ENCODE peak calls at places on chromosomes 16 and 17, in four cellular contexts. A, Y, K and E are unnamed samples.

GRCh38 chr16:19132898-19133297 is 19.1 kb downstream of the ITPRIPL2 start:
- DNase-seq in A (no peak), Y (no peak), K (no peak), E (no peak)

GRCh38 chr16:17379121-17379571 is 91.6 kb downstream of the XYLT1 start:
- DNase-seq in K (no peak), Y (no peak), A (no peak), E (no peak)

GRCh38 chr16:58563235-58563634 is 47.9 kb downstream of the SETD6 start:
- DNase-seq in K (no peak), A (no peak), Y (no peak), E (no peak)

GRCh38 chr17:49508061-49508865 is 13.2 kb downstream of the NGFR start:
- DNase-seq in K (no peak), A (no peak), Y (peak; percentile 93), E (no peak)

GRCh38 chr16:85392756-85393673 is 220.1 kb upstream of the GSE1 start:
- DNase-seq in K (no peak), A (no peak), Y (no peak), E (no peak)

GRCh38 chr17:7740481-7741001 is 23.0 kb downstream of the DNAH2 start:
- DNase-seq in K (no peak), A (no peak), Y (no peak), E (no peak)

GRCh38 chr17:41393826-41394225 is 3.6 kb downstream of the KRT31 start:
- DNase-seq in K (no peak), A (no peak), Y (no peak), E (no peak)

GRCh38 chr16:57270221-57271062 is 14.0 kb downstream of the PLLP start:
- DNase-seq in Y (no peak), K (no peak), A (no peak), E (no peak)

GRCh38 chr17:42121066-42121769 is at the start of gene KAT2A:
- DNase-seq in K (peak; percentile 59), A (peak; percentile 64), Y (no peak), E (peak; percentile 46)

GRCh38 chr16:87561200-87562105 is 40.9 kb upstream of the JPH3 start:
- DNase-seq in Y (no peak), A (no peak), K (no peak), E (no peak)

GRCh38 chr17:56604691-56605090 is 11.2 kb downstream of the NOG start:
- DNase-seq in Y (no peak), K (no peak), A (no peak), E (no peak)

GRCh38 chr16:85350973-85351372 is 238.7 kb upstream of the CIBAR2 start:
- DNase-seq in Y (no peak), A (no peak), K (no peak), E (no peak)

GRCh38 chr17:43817826-43818225 is 15.1 kb downstream of the MPP3 start:
- DNase-seq in K (no peak), Y (no peak), A (no peak), E (no peak)

GRCh38 chr17:43597624-43598358 is 51.7 kb upstream of the ETV4 start:
- DNase-seq in K (no peak), Y (no peak), A (no peak), E (no peak)

GRCh38 chr17:38707678-38708351 is 2.7 kb downstream of the MLLT6 start:
- DNase-seq in K (no peak), A (no peak), Y (no peak), E (no peak)

GRCh38 chr17:19274893-19275292 is 37.7 kb downstream of the EPN2 start:
- DNase-seq in K (no peak), A (no peak), Y (no peak), E (no peak)

GRCh38 chr16:19704321-19705130 is 13.5 kb downstream of the KNOP1 start:
- DNase-seq in Y (no peak), A (no peak), K (no peak), E (no peak)

GRCh38 chr17:1298616-1299015 is 19.2 kb downstream of the TRARG1 start:
- DNase-seq in K (peak; percentile 36), A (peak; percentile 31), Y (no peak), E (no peak)

GRCh38 chr16:65119905-65120341 is 1.9 kb downstream of the CDH11 start:
- DNase-seq in Y (no peak), A (no peak), K (no peak), E (no peak)

GRCh38 chr17:27456681-27457404 is 595 bp downstream of the KSR1 start:
- DNase-seq in K (no peak), Y (no peak), A (no peak), E (no peak)

GRCh38 chr17:5640726-5641125 is 56.4 kb upstream of the NLRP1 start:
- DNase-seq in K (no peak), A (no peak), Y (no peak), E (no peak)

GRCh38 chr16:34802396-34802795 is 1343.0 kb downstream of the TP53TG3F start:
- DNase-seq in K (no peak), Y (no peak), A (no peak), E (no peak)

GRCh38 chr17:77343031-77343866 is 202.5 kb downstream of the SEC14L1 start:
- DNase-seq in K (no peak), A (no peak), Y (no peak), E (no peak)

GRCh38 chr16:88999457-89000206 is 22.6 kb upstream of the CBFA2T3 start:
- DNase-seq in Y (peak; percentile 23), A (peak; percentile 43), K (no peak), E (no peak)